ENCODE peak calls at places on chromosomes 2 and 18, in nine cellular contexts. F is mucosa of gallbladder; L is Karpas-422; W is H54; T is activated CD8-positive, alpha-beta memory T cell treated with anti-CD3 and anti-CD28 coated beads, Interleukin-2, amount 50 U/mL, for 4 hours; Q is HEK293T; C is T-cell; D is foreskin fibroblast; X is activated B cell treated with CpG ODN at 0.5 μM for 24 hours. G is an unnamed sample.
A peak's percentile ranks its signal among the peaks of the same experiment; 100 is the strongest.

GRCh38 chr2:65416945-65417344 is 15.5 kb downstream of the SPRED2 start:
- DNase-seq in W (no peak), L (no peak), X (no peak), C (peak; percentile 35), D (no peak), T (no peak), F (peak; percentile 23), Q (no peak), G (no peak)

GRCh38 chr18:21004721-21005120 is 106.9 kb downstream of the ROCK1 start:
- DNase-seq in C (no peak), W (peak; percentile 1), Q (no peak), D (peak; percentile 88), X (no peak), F (no peak), L (no peak), T (no peak), G (no peak)

GRCh38 chr2:191127235-191127634 is 23.6 kb downstream of the STAT4 start:
- DNase-seq in T (no peak), C (no peak), D (no peak), L (no peak), X (no peak), F (no peak), W (no peak), Q (no peak), G (no peak)

GRCh38 chr2:36371963-36372391 is 16.4 kb downstream of the CRIM1 start:
- DNase-seq in X (no peak), F (no peak), C (no peak), Q (no peak), D (peak; percentile 77), L (no peak), W (no peak), T (no peak), G (no peak)

GRCh38 chr2:20630967-20631366 is 19.9 kb downstream of the HS1BP3 start:
- DNase-seq in D (no peak), Q (no peak), W (no peak), L (no peak), C (no peak), X (no peak), T (no peak), F (no peak), G (no peak)

GRCh38 chr2:156319811-156320490 is 12.6 kb downstream of the NR4A2 start:
- DNase-seq in F (no peak), W (no peak), X (no peak), D (no peak), C (peak; percentile 1), L (no peak), Q (no peak), T (no peak), G (no peak)

GRCh38 chr18:26723986-26724385 is 141.5 kb downstream of the AQP4 start:
- DNase-seq in F (no peak), Q (no peak), T (no peak), C (no peak), D (no peak), X (no peak), L (no peak), W (no peak), G (no peak)

GRCh38 chr2:240226672-240227537 is 86.4 kb upstream of the OTOS start:
- DNase-seq in D (no peak), L (no peak), F (no peak), C (no peak), X (no peak), T (no peak), W (no peak), Q (no peak), G (peak; percentile 33)

GRCh38 chr2:26706616-26707473 is 14.3 kb downstream of the KCNK3 start:
- DNase-seq in C (no peak), X (no peak), Q (no peak), W (no peak), D (no peak), L (no peak), F (no peak), T (no peak), G (no peak)

GRCh38 chr2:167941604-167942003 is 305.8 kb downstream of the STK39 start:
- DNase-seq in Q (no peak), T (no peak), W (no peak), L (no peak), D (no peak), X (no peak), C (no peak), F (no peak), G (no peak)

GRCh38 chr2:173307287-173307686 is 47.4 kb upstream of the CDCA7 start:
- DNase-seq in C (no peak), F (no peak), Q (no peak), L (peak; percentile 71), D (no peak), W (no peak), T (no peak), X (no peak), G (no peak)

GRCh38 chr2:148996805-148997204 is 41.7 kb upstream of the LYPD6B start:
- DNase-seq in Q (no peak), X (no peak), T (no peak), D (no peak), F (no peak), C (no peak), W (no peak), L (no peak), G (no peak)

GRCh38 chr2:63050916-63051794 is 525 bp downstream of the OTX1 start:
- DNase-seq in Q (peak; percentile 25), C (no peak), W (no peak), F (no peak), D (no peak), T (no peak), L (no peak), X (peak; percentile 37), G (no peak)

GRCh38 chr2:64661770-64662169 is 8.1 kb upstream of the SERTAD2 start:
- DNase-seq in Q (no peak), F (no peak), D (no peak), X (no peak), T (no peak), C (no peak), W (no peak), L (peak; percentile 93), G (no peak)

GRCh38 chr2:44171018-44171417 is 2.3 kb downstream of the PPM1B start:
- DNase-seq in D (peak; percentile 23), F (no peak), C (no peak), X (no peak), Q (no peak), L (no peak), W (no peak), T (no peak), G (no peak)

GRCh38 chr2:108355907-108356734 is 21.6 kb upstream of the SULT1C4 start:
- DNase-seq in C (no peak), W (no peak), T (no peak), L (no peak), Q (no peak), D (no peak), X (no peak), F (no peak), G (no peak)

GRCh38 chr2:65025453-65026128 is 30.6 kb upstream of the CEP68 start:
- DNase-seq in C (no peak), F (no peak), Q (no peak), X (no peak), T (no peak), L (peak; percentile 70), W (no peak), D (no peak), G (no peak)

GRCh38 chr2:219030177-219030940 is 11.0 kb downstream of the CFAP65 start:
- DNase-seq in C (no peak), L (no peak), W (no peak), T (no peak), X (no peak), Q (no peak), D (no peak), F (no peak), G (no peak)

GRCh38 chr2:136116813-136117390 is 1.0 kb downstream of the CXCR4 start:
- DNase-seq in F (no peak), C (peak; percentile 86), L (peak; percentile 54), T (peak; percentile 60), Q (peak; percentile 21), W (no peak), D (no peak), X (peak; percentile 59), G (no peak)

GRCh38 chr2:113251118-113251517 is 27.6 kb downstream of the PAX8 start:
- DNase-seq in C (peak; percentile 58), Q (no peak), F (no peak), L (no peak), W (no peak), X (no peak), D (no peak), T (peak; percentile 23), G (no peak)

GRCh38 chr2:128446049-128446811 is 127.6 kb upstream of the HS6ST1 start:
- DNase-seq in L (no peak), D (no peak), Q (no peak), T (peak; percentile 5), C (no peak), W (no peak), F (no peak), X (peak; percentile 4), G (peak; percentile 38)

GRCh38 chr2:240960963-240961876 is 37.2 kb upstream of the SNED1 start:
- DNase-seq in L (no peak), Q (no peak), X (no peak), W (no peak), D (no peak), C (no peak), T (no peak), F (peak; percentile 12), G (peak; percentile 20)

GRCh38 chr2:203361922-203362321 is 33.7 kb downstream of the ABI2 start:
- DNase-seq in C (no peak), D (no peak), W (no peak), F (no peak), L (no peak), Q (no peak), T (no peak), X (no peak), G (no peak)

GRCh38 chr2:235963853-235964577 is 204.2 kb downstream of the GBX2 start:
- DNase-seq in X (no peak), W (no peak), T (no peak), D (no peak), Q (no peak), F (no peak), L (no peak), C (no peak), G (no peak)

GRCh38 chr2:171436307-171436706 is 2.3 kb downstream of the DCAF17 start:
- DNase-seq in X (no peak), F (no peak), L (no peak), C (no peak), W (peak; percentile 19), Q (no peak), D (peak; percentile 80), T (no peak), G (no peak)

GRCh38 chr2:157261199-157261782 is 3.8 kb downstream of the GALNT5 start:
- DNase-seq in X (no peak), T (peak; percentile 37), Q (peak; percentile 8), F (peak; percentile 70), L (no peak), D (peak; percentile 44), C (no peak), W (peak; percentile 17), G (no peak)

G was measured in ureter.